ENCODE peak calls at places on chromosomes 4 and X, in eight cellular contexts. B is coronary artery, X is tibial nerve, Z is foreskin fibroblast, P is MM.1S, A is upper lobe of right lung, G is astrocyte, K is GM12865. J is an unnamed sample.

GRCh38 chr4:173531085-173531965 is 1.3 kb upstream of the HAND2 start:
- DNase-seq in B (no peak), X (no peak), Z (no peak), P (no peak), A (no peak), G (no peak), K (no peak), J (no peak)

GRCh38 chr4:17276821-17277220 is 235.1 kb downstream of the QDPR start:
- DNase-seq in B (no peak), X (no peak), Z (peak; percentile 77), P (no peak), A (no peak), G (peak; percentile 53), K (no peak), J (peak; percentile 65)

GRCh38 chr4:145842224-145842887 is 96.3 kb downstream of the ZNF827 start:
- DNase-seq in B (no peak), X (no peak), Z (peak; percentile 42), P (no peak), A (no peak), G (peak; percentile 29), K (no peak), J (no peak)

GRCh38 chr4:65668201-65669007 is 1.9 kb downstream of the EPHA5 start:
- DNase-seq in B (no peak), X (peak; percentile 45), Z (no peak), P (no peak), A (peak; percentile 50), G (peak; percentile 63), K (no peak), J (no peak)

GRCh38 chr4:81369898-81370297 is 101.8 kb downstream of the RASGEF1B start:
- DNase-seq in B (no peak), X (no peak), Z (peak; percentile 36), P (no peak), A (no peak), G (no peak), K (no peak), J (no peak)

GRCh38 chrX:129754266-129755024 is 15.7 kb downstream of the XPNPEP2 start:
- DNase-seq in B (no peak), X (no peak), Z (no peak), P (no peak), A (no peak), G (no peak), K (no peak), J (no peak)

GRCh38 chrX:109362101-109362500 is 119.8 kb downstream of the GUCY2F start:
- DNase-seq in B (no peak), X (no peak), Z (no peak), P (no peak), A (no peak), G (no peak), K (no peak), J (no peak)

GRCh38 chrX:24260827-24261550 is 52.9 kb downstream of the SUPT20HL2 start:
- DNase-seq in B (no peak), X (peak; percentile 37), Z (peak; percentile 44), P (no peak), A (no peak), G (peak; percentile 31), K (peak; percentile 3), J (peak; percentile 60)

GRCh38 chr4:98558366-98558765 is 100.0 kb downstream of the TSPAN5 start:
- DNase-seq in B (no peak), X (no peak), Z (no peak), P (no peak), A (no peak), G (no peak), K (no peak), J (no peak)

GRCh38 chr4:28351826-28352225 is 1491.2 kb downstream of the STIM2 start:
- DNase-seq in B (no peak), X (no peak), Z (no peak), P (no peak), A (no peak), G (no peak), K (no peak), J (no peak)

GRCh38 chrX:50691820-50692219 is 122.2 kb downstream of the SHROOM4 start:
- DNase-seq in B (no peak), X (peak; percentile 15), Z (peak; percentile 24), P (peak; percentile 42), A (no peak), G (no peak), K (peak; percentile 48), J (no peak)

GRCh38 chr4:177266492-177266891 is 43.2 kb upstream of the NEIL3 start:
- DNase-seq in B (no peak), X (no peak), Z (no peak), P (no peak), A (no peak), G (no peak), K (no peak), J (no peak)

GRCh38 chr4:84632092-84632491 is 49.2 kb downstream of the CDS1 start:
- DNase-seq in B (no peak), X (no peak), Z (peak; percentile 58), P (no peak), A (no peak), G (peak; percentile 85), K (no peak), J (no peak)

GRCh38 chr4:6076391-6076790 is 58.2 kb upstream of the C4orf50 start:
- DNase-seq in B (no peak), X (no peak), Z (no peak), P (no peak), A (no peak), G (no peak), K (peak; percentile 35), J (no peak)

GRCh38 chrX:24241822-24242648 is 71.8 kb downstream of the SUPT20HL2 start:
- DNase-seq in B (no peak), X (no peak), Z (peak; percentile 27), P (peak; percentile 30), A (no peak), G (peak; percentile 15), K (peak; percentile 62), J (no peak)

GRCh38 chrX:12843668-12844279 is 23.1 kb upstream of the TLR7 start:
- DNase-seq in B (no peak), X (no peak), Z (no peak), P (peak; percentile 41), A (no peak), G (no peak), K (peak; percentile 83), J (no peak)

GRCh38 chr4:9946171-9946570 is 75.1 kb downstream of the SLC2A9 start:
- DNase-seq in B (no peak), X (no peak), Z (no peak), P (no peak), A (no peak), G (no peak), K (no peak), J (no peak)

GRCh38 chrX:79408623-79409322 is 41.6 kb upstream of the ITM2A start:
- DNase-seq in B (no peak), X (no peak), Z (no peak), P (no peak), A (no peak), G (no peak), K (no peak), J (no peak)

GRCh38 chrX:129876734-129877395 is 29.1 kb upstream of the UTP14A start:
- DNase-seq in B (no peak), X (no peak), Z (peak; percentile 59), P (no peak), A (no peak), G (peak; percentile 74), K (no peak), J (no peak)

GRCh38 chr4:94947681-94948108 is 189.9 kb downstream of the BMPR1B start:
- DNase-seq in B (no peak), X (no peak), Z (no peak), P (no peak), A (no peak), G (no peak), K (no peak), J (no peak)

GRCh38 chrX:113950081-113950678 is 633.7 kb upstream of the HTR2C start:
- DNase-seq in B (no peak), X (no peak), Z (no peak), P (no peak), A (no peak), G (no peak), K (no peak), J (no peak)

GRCh38 chr4:71270901-71271300 is 67.9 kb upstream of the SLC4A4 start:
- DNase-seq in B (no peak), X (no peak), Z (peak; percentile 16), P (no peak), A (no peak), G (no peak), K (peak; percentile 54), J (no peak)
- TF ChIP-seq CTCF in B (no peak), X (no peak), Z (peak; percentile 38), P (peak; percentile 31), A (peak; percentile 35), G (peak; percentile 41), K (peak; percentile 50), J (no peak)

DNA sequence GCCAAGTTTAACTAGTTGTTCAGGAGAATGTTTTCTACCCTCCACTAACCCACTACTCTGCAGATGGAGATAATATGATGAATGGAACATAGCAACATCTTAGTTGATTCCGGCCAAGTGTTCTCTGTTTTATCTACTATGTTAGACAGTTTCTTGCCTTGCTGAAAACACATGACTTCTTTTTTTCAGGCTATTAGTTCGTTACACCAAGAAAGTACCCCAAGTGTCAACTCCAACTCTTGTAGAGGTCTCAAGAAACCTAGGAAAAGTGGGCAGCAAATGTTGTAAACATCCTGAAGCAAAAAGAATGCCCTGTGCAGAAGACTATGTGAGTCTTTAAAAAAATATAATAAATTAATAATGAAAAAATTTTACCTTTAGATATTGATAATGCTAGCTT is 13.3 kb downstream of the ALB start:
- DNase-seq in B (no peak), X (no peak), Z (no peak), P (no peak), A (no peak), G (no peak), K (no peak), J (no peak)
- H3K4me3 ChIP-seq in B (no peak overlapping the region), X (no peak overlapping the region), Z (no peak overlapping the region), P (no peak overlapping the region), A (no peak overlapping the region), G (no peak overlapping the region), K (no peak overlapping the region), J (no peak overlapping the region)

GRCh38 chrX:19332983-19333382 is 10.7 kb upstream of the PDHA1 start:
- DNase-seq in B (no peak), X (no peak), Z (peak; percentile 64), P (no peak), A (no peak), G (no peak), K (no peak), J (no peak)

DNA sequence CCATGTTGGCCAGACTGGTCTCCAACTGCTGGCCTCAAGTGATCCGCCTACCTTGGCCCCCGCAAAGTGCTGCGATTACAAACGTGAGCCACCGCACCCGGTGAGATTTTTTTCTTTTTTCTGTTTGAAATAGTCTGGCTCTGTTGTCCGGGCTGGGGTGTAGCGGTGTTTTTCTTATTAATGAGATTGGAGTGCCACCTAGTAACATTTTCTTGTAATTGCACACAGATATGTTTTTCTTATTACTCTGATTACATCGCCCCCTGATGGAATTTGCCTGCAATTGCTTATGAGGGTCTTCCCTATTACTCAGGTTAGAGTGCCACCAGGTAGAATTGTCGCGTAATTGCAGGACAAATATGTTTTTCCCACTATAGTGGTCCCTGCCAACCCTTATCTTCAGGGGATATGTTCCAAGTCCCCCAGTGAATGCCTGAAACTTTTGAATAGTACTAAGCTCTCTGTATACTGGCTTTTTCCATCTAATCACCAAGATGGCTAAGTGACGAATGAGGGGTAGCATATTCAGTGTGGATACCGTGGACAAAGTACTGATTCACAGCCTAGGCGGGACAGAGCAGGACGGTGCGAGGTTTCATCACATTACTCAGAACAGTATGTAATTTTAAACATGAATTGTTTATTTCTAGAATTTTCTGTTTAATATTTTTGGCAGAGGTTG is 8.6 kb upstream of the PDHA1 start:
- DNase-seq in B (no peak), X (no peak), Z (peak; percentile 20), P (peak; percentile 79), A (no peak), G (no peak), K (peak; percentile 81), J (no peak)
- TF ChIP-seq CTCF in B (no peak), X (no peak), Z (peak; percentile 9), P (peak; percentile 82), A (peak; percentile 13), G (peak; percentile 28), K (peak; percentile 58), J (no peak)

GRCh38 chr4:83219344-83219990 is 65.1 kb downstream of the COQ2 start:
- DNase-seq in B (no peak), X (no peak), Z (peak; percentile 71), P (peak; percentile 94), A (peak; percentile 67), G (peak; percentile 3), K (peak; percentile 83), J (no peak)
- H3K4me3 ChIP-seq in B (no peak overlapping the region), X (peak overlapping the region; percentile 9), Z (peak overlapping the region; percentile 6), P (peak overlapping the region; percentile 55), A (no peak overlapping the region), G (no peak overlapping the region), K (peak overlapping the region; percentile 33), J (no peak overlapping the region)